ENCODE peak calls at places on chromosomes 4 and X, in four cellular contexts. G is A549, K is K562, F is GM12878. X is an unnamed sample.

GRCh38 chr4:99507349-99507748 is 3.5 kb upstream of the C4orf17 start:
- DNase-seq in G (no peak), K (no peak), F (no peak), X (no peak)

GRCh38 chrX:100424012-100424411 is 13.9 kb upstream of the PCDH19 start:
- DNase-seq in G (no peak), K (peak; percentile 1), F (no peak), X (no peak)

GRCh38 chr4:140326395-140326993 is 47.0 kb upstream of the SCOC start:
- DNase-seq in G (peak; percentile 9), K (peak; percentile 19), F (no peak), X (peak; percentile 15)

GRCh38 chr4:159077702-159078495 is 25.0 kb upstream of the RAPGEF2 start:
- DNase-seq in G (no peak), K (no peak), F (peak; percentile 77), X (peak; percentile 32)

GRCh38 chr4:144355809-144356757 is 215.6 kb upstream of the GYPA start:
- DNase-seq in G (peak; percentile 12), K (peak; percentile 18), F (peak; percentile 51), X (peak; percentile 3)

GRCh38 chr4:47031011-47031678 is at the start of gene GABRB1:
- DNase-seq in G (no peak), K (no peak), F (no peak), X (no peak)

GRCh38 chr4:173457893-173458292 is 59.0 kb upstream of the SCRG1 start:
- DNase-seq in G (no peak), K (no peak), F (no peak), X (no peak)

GRCh38 chrX:19750028-19750786 is 137.2 kb downstream of the SH3KBP1 start:
- DNase-seq in G (no peak), K (no peak), F (peak; percentile 68), X (no peak)

GRCh38 chr4:141126769-141127168 is 6.5 kb downstream of the RNF150 start:
- DNase-seq in G (no peak), K (no peak), F (no peak), X (no peak)

GRCh38 chr4:34250562-34250961 is 1993.8 kb downstream of the ARAP2 start:
- DNase-seq in G (no peak), K (no peak), F (no peak), X (no peak)

GRCh38 chr4:188127157-188127874 is 11.9 kb upstream of the TRIML1 start:
- DNase-seq in G (peak; percentile 44), K (no peak), F (no peak), X (no peak)

GRCh38 chr4:169340834-169341233 is 70.1 kb upstream of the SH3RF1 start:
- DNase-seq in G (no peak), K (no peak), F (no peak), X (no peak)

GRCh38 chr4:16779028-16779675 is 119.3 kb downstream of the LDB2 start:
- DNase-seq in G (no peak), K (no peak), F (no peak), X (no peak)

GRCh38 chr4:105966046-105966445 is 70.8 kb downstream of the NPNT start:
- DNase-seq in G (no peak), K (no peak), F (no peak), X (no peak)

GRCh38 chr4:151267822-151268535 is 9.0 kb upstream of the PRSS48 start:
- DNase-seq in G (no peak), K (no peak), F (no peak), X (peak; percentile 66)

GRCh38 chr4:150436598-150437370 is 145.2 kb upstream of the MAB21L2 start:
- DNase-seq in G (no peak), K (no peak), F (no peak), X (no peak)

GRCh38 chrX:40727599-40728252 is 7.6 kb downstream of the MED14 start:
- DNase-seq in G (no peak), K (no peak), F (no peak), X (no peak)

GRCh38 chr4:160202802-160203201 is 1099.9 kb downstream of the RAPGEF2 start:
- DNase-seq in G (peak; percentile 1), K (no peak), F (no peak), X (no peak)

GRCh38 chr4:186724861-186725419 is 1.3 kb upstream of the FAT1 start:
- DNase-seq in G (no peak), K (peak; percentile 12), F (no peak), X (no peak)

GRCh38 chr4:41215155-41215554 is 813 bp upstream of the APBB2 start:
- DNase-seq in G (no peak), K (no peak), F (no peak), X (no peak)

GRCh38 chr4:73099143-73099542 is 29.6 kb upstream of the COX18 start:
- DNase-seq in G (no peak), K (no peak), F (no peak), X (no peak)

GRCh38 chr4:89177807-89178206 is 66.5 kb downstream of the TIGD2 start:
- DNase-seq in G (no peak), K (no peak), F (no peak), X (no peak)

GRCh38 chr4:148998719-148999118 is 556.5 kb upstream of the NR3C2 start:
- DNase-seq in G (no peak), K (peak; percentile 3), F (no peak), X (peak; percentile 4)

GRCh38 chr4:6123976-6124375 is 76.4 kb downstream of the JAKMIP1 start:
- DNase-seq in G (no peak), K (no peak), F (no peak), X (no peak)

GRCh38 chr4:6336166-6336565 is 66.5 kb downstream of the WFS1 start:
- DNase-seq in G (no peak), K (no peak), F (no peak), X (no peak)

GRCh38 chrX:21926527-21927278 is 13.8 kb upstream of the SMS start:
- DNase-seq in G (peak; percentile 77), K (peak; percentile 66), F (no peak), X (peak; percentile 82)

GRCh38 chr4:158914178-158914577 is 145.4 kb downstream of the FNIP2 start:
- DNase-seq in G (peak; percentile 8), K (no peak), F (no peak), X (no peak)

GRCh38 chr4:147831452-147832192 is 99.7 kb downstream of the ARHGAP10 start:
- DNase-seq in G (peak; percentile 71), K (peak; percentile 13), F (no peak), X (no peak)

GRCh38 chr4:111399523-111400135 is 745.6 kb upstream of the FAM241A start:
- DNase-seq in G (no peak), K (no peak), F (no peak), X (no peak)

GRCh38 chr4:77040856-77041576 is 34.8 kb downstream of the CCNI start:
- DNase-seq in G (no peak), K (no peak), F (no peak), X (no peak)

GRCh38 chr4:3227878-3228675 is 20.9 kb upstream of the MSANTD1 start:
- DNase-seq in G (no peak), K (no peak), F (no peak), X (no peak)

GRCh38 chr4:6498511-6499240 is 26.3 kb upstream of the PPP2R2C start:
- DNase-seq in G (no peak), K (no peak), F (no peak), X (no peak)

GRCh38 chrX:42946544-42947223 is 168.7 kb upstream of the PPP1R2C start:
- DNase-seq in G (no peak), K (no peak), F (no peak), X (no peak)

GRCh38 chr4:57097711-57098110 is 12.5 kb downstream of the IGFBP7 start:
- DNase-seq in G (no peak), K (no peak), F (no peak), X (no peak)
- TF ChIP-seq RFX5 in G (no peak), K (no peak), F (no peak), X (no peak)

DNA sequence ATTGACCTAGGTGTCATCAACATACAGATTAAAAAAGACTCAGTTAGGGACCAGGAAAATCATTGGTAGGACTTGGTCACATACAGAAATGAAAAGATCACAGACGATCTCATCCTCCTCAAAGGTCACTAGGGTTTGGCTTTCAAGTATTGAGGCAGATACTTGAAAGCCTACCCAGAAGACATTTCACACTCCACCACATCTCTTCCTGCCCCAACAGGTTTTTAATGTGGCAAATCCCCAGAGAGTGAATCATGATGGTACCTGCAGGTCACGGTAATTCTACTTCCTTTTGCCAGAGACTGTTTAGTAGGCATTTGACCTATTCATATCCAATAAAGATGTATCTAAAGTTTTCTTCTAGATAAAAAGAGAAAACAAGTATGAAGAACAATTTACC is 44.1 kb downstream of the INPP4B start:
- DNase-seq in G (no peak), K (no peak), F (no peak), X (no peak)
- TF ChIP-seq CHD4 in G (no peak), K (no peak), F (no peak), X (no peak)

GRCh38 chr4:5052424-5052702 is 1.1 kb downstream of the STK32B start:
- DNase-seq in G (no peak), K (no peak), F (no peak), X (no peak)

GRCh38 chr4:5052726-5053425 is 1.6 kb downstream of the STK32B start:
- DNase-seq in G (no peak), K (no peak), F (no peak), X (no peak)

GRCh38 chr4:5050520-5050955 is 742 bp upstream of the STK32B start:
- DNase-seq in G (peak; percentile 86), K (peak; percentile 71), F (no peak), X (peak; percentile 46)

GRCh38 chr4:5051692-5052423 is 578 bp downstream of the STK32B start:
- DNase-seq in G (peak; percentile 33), K (no peak), F (no peak), X (no peak)

GRCh38 chr4:5051210-5051691 is at the start of gene STK32B:
- DNase-seq in G (peak; percentile 64), K (peak; percentile 63), F (no peak), X (no peak)
- TF ChIP-seq POLR2AphosphoS2 in G (no peak), K (no peak), F (no peak), X (no peak)

GRCh38 chr4:61501812-61502211 is 301.7 kb downstream of the ADGRL3 start:
- DNase-seq in G (no peak), K (no peak), F (no peak), X (no peak)

GRCh38 chr4:61505773-61506640 is 305.9 kb downstream of the ADGRL3 start:
- DNase-seq in G (no peak), K (no peak), F (no peak), X (no peak)

DNA sequence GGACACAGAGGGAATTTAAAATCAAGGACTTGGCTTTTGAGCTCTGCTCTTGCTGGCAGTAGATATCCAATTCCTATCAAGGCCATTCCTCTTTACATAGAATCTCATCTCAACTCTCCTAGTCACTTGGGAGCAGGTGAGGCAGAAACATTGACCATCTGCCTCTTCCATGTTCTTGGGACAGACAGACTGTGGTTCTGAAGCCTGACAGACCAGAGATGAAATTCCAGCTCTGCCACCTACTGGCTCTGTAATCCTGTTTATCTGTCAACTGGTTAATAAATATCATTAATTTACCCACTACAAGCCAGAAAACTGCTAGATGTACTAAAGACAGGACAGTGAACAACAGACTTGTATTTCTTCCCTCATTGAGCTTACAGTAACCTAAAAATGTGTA is 300.8 kb downstream of the ADGRL3 start:
- DNase-seq in G (no peak), K (no peak), F (no peak), X (no peak)
- TF ChIP-seq RFX5 in G (no peak), K (no peak), F (no peak), X (no peak)

GRCh38 chrX:7334253-7334935 is 186.4 kb upstream of the PUDP start:
- DNase-seq in G (no peak), K (no peak), F (no peak), X (no peak)
- TF ChIP-seq CHD4 in G (no peak), K (no peak), F (no peak), X (no peak)

X was measured in HepG2.